ENCODE peak calls at places on chromosomes 5 and 9, in five cellular contexts. W is HS-27A; H is stimulated activated CD8-positive, alpha-beta memory T cell treated with anti-CD3 and anti-CD28 coated beads, Interleukin-2, amount 100 ng/mL, for 1 hour; N is head of caudate nucleus; D is neural crest cell. J is an unnamed sample.

GRCh38 chr9:128103589-128103962 is 24.0 kb downstream of the PTGES2 start:
- DNase-seq in W (no peak), H (peak), D (no peak), N (no peak), J (no peak)

GRCh38 chr9:13361076-13361475 is 81.6 kb upstream of the MPDZ start:
- DNase-seq in H (no peak), N (no peak), W (no peak), D (no peak), J (no peak)

GRCh38 chr9:87260171-87260570 is 237.5 kb upstream of the DAPK1 start:
- DNase-seq in H (no peak), D (no peak), W (no peak), N (no peak), J (no peak)

GRCh38 chr9:105053209-105053652 is 125.3 kb upstream of the ABCA1 start:
- DNase-seq in W (no peak), N (no peak), D (no peak), H (no peak), J (no peak)

GRCh38 chr5:53422539-53422938 is 57.9 kb upstream of the FST start:
- DNase-seq in H (no peak), D (no peak), W (no peak), N (no peak), J (no peak)

GRCh38 chr9:131404987-131405386 is 11.1 kb downstream of the PRRC2B start:
- DNase-seq in N (no peak), D (no peak), W (no peak), H (no peak), J (no peak)

GRCh38 chr9:138083873-138084272 is 206.3 kb downstream of the CACNA1B start:
- DNase-seq in D (no peak), N (no peak), H (no peak), W (no peak), J (no peak)

GRCh38 chr5:179263391-179264052 is 81.7 kb downstream of the ADAMTS2 start:
- DNase-seq in H (no peak), D (no peak), W (no peak), N (peak), J (no peak)

GRCh38 chr9:127361561-127361960 is 35.4 kb upstream of the SLC2A8 start:
- DNase-seq in N (no peak), H (no peak), D (no peak), W (no peak), J (no peak)

GRCh38 chr5:149549461-149550266 is 1.6 kb downstream of the CSNK1A1 start:
- DNase-seq in N (peak), H (no peak), D (no peak), W (no peak), J (peak)

GRCh38 chr5:178145965-178146820 is 7.5 kb downstream of the NHP2 start:
- DNase-seq in H (peak), N (peak), W (no peak), D (peak), J (peak)

GRCh38 chr9:126069400-126069955 is 257.2 kb upstream of the MVB12B start:
- DNase-seq in D (no peak), W (no peak), N (no peak), H (no peak), J (no peak)

GRCh38 chr5:108379722-108380530 is 2.0 kb downstream of the FBXL17 start:
- DNase-seq in N (no peak), H (no peak), W (no peak), D (no peak), J (no peak)

GRCh38 chr5:135319928-135320606 is 79.0 kb downstream of the MACROH2A1 start:
- DNase-seq in D (no peak), N (no peak), W (no peak), H (no peak), J (no peak)

GRCh38 chr9:122346478-122347347 is 24.1 kb upstream of the PTGS1 start:
- DNase-seq in W (no peak), H (no peak), D (peak), N (no peak), J (peak)

GRCh38 chr5:90279091-90279490 is 130.5 kb downstream of the CETN3 start:
- DNase-seq in N (no peak), W (no peak), D (no peak), H (no peak), J (no peak)

GRCh38 chr5:76790632-76791290 is 28.1 kb upstream of the F2RL1 start:
- DNase-seq in W (no peak), N (no peak), H (no peak), D (no peak), J (no peak)

GRCh38 chr5:41636605-41637004 is 126.2 kb upstream of the PLCXD3 start:
- DNase-seq in D (peak), N (no peak), W (no peak), H (no peak), J (peak)

GRCh38 chr9:101191723-101192122 is 163.2 kb downstream of the PLPPR1 start:
- DNase-seq in W (no peak), N (no peak), H (no peak), D (no peak), J (no peak)

GRCh38 chr5:98454904-98455303 is 318.6 kb upstream of the RGMB start:
- DNase-seq in W (peak), H (no peak), D (no peak), N (no peak), J (no peak)

GRCh38 chr5:60568646-60569045 is 131.3 kb downstream of the DEPDC1B start:
- DNase-seq in W (no peak), D (no peak), H (no peak), N (no peak), J (no peak)

GRCh38 chr9:4994166-4994890 is 9.3 kb downstream of the JAK2 start:
- DNase-seq in H (no peak), N (no peak), D (no peak), W (no peak), J (no peak)

GRCh38 chr5:128216860-128217531 is 133.4 kb downstream of the SLC12A2 start:
- DNase-seq in N (peak), W (peak), H (no peak), D (no peak), J (no peak)

GRCh38 chr9:18568969-18569368 is 95.0 kb downstream of the ADAMTSL1 start:
- DNase-seq in H (no peak), N (no peak), D (no peak), W (no peak), J (no peak)

GRCh38 chr5:144307726-144308125 is 137.1 kb downstream of the KCTD16 start:
- DNase-seq in D (no peak), W (no peak), H (no peak), N (no peak), J (no peak)

GRCh38 chr9:128887914-128888350 is 6.0 kb downstream of the LRRC8A start:
- DNase-seq in W (no peak), H (no peak), N (no peak), D (no peak), J (peak)

J was measured in nephron progenitor cell.